ENCODE peak calls at places on chromosome 17, in four cellular contexts. R is activated CD4-positive, CD25-positive, alpha-beta regulatory T cell; L is stimulated activated CD4-positive, alpha-beta T cell treated with anti-CD3 and anti-CD28 coated beads, Interleukin-2, amount 100 ng/mL, for 24 hours; F is IMR-90. Q is an unnamed sample.

GRCh38 chr17:45256114-45256966 is 5.6 kb downstream of the SPATA32 start:
- DNase-seq in F (no peak), L (no peak), R (no peak), Q (no peak)

GRCh38 chr17:35086931-35087573 is 23.5 kb upstream of the RFFL start:
- DNase-seq in F (no peak), L (no peak), R (no peak), Q (no peak)

GRCh38 chr17:31740611-31741082 is 118.4 kb downstream of the COPRS start:
- DNase-seq in R (no peak), F (peak), L (no peak), Q (peak)

GRCh38 chr17:1267471-1267947 is 2.7 kb upstream of the BHLHA9 start:
- DNase-seq in F (no peak), L (no peak), R (no peak), Q (no peak)

GRCh38 chr17:4710693-4711634 is 532 bp downstream of the ARRB2 start:
- DNase-seq in F (no peak), L (peak), R (no peak), Q (no peak)

GRCh38 chr17:5260542-5260941 is 21.5 kb upstream of the RABEP1 start:
- DNase-seq in R (no peak), F (no peak), L (no peak), Q (no peak)

GRCh38 chr17:42337442-42337841 is 49.1 kb downstream of the STAT5A start:
- DNase-seq in F (peak), R (no peak), L (peak), Q (no peak)

GRCh38 chr17:73288534-73289302 is 23.1 kb downstream of the CDC42EP4 start:
- DNase-seq in F (no peak), L (no peak), R (no peak), Q (no peak)

GRCh38 chr17:8997994-8998628 is 23.2 kb upstream of the NTN1 start:
- DNase-seq in R (peak), F (peak), L (peak), Q (no peak)

GRCh38 chr17:7186241-7186640 is 7.1 kb upstream of the ASGR1 start:
- DNase-seq in F (no peak), R (no peak), L (no peak), Q (no peak)

GRCh38 chr17:33389506-33390141 is 96.5 kb upstream of the ASIC2 start:
- DNase-seq in R (no peak), F (no peak), L (no peak), Q (no peak)

GRCh38 chr17:39579318-39580081 is 28.2 kb downstream of the NEUROD2 start:
- DNase-seq in F (no peak), L (no peak), R (no peak), Q (no peak)

GRCh38 chr17:42783062-42783777 is 2.8 kb downstream of the WNK4 start:
- DNase-seq in F (peak), L (no peak), R (no peak), Q (no peak)

GRCh38 chr17:13114601-13115024 is 96.8 kb upstream of the ELAC2 start:
- DNase-seq in F (peak), L (peak), R (no peak), Q (peak)

GRCh38 chr17:67566656-67567055 is 151.1 kb upstream of the NOL11 start:
- DNase-seq in R (no peak), F (no peak), L (no peak), Q (no peak)

GRCh38 chr17:21354796-21355385 is 21.3 kb upstream of the KCNJ12 start:
- DNase-seq in F (no peak), L (no peak), R (no peak), Q (no peak)

GRCh38 chr17:80984749-80985148 is 6.9 kb upstream of the CHMP6 start:
- DNase-seq in F (peak), R (no peak), L (no peak), Q (peak)

GRCh38 chr17:67096609-67097008 is 52.3 kb downstream of the CACNG1 start:
- DNase-seq in L (no peak), F (no peak), R (no peak), Q (no peak)

GRCh38 chr17:82696916-82697807 is 1.3 kb downstream of the RAB40B start:
- DNase-seq in R (no peak), L (peak), F (no peak), Q (no peak)

GRCh38 chr17:2406903-2407790 is 6.3 kb upstream of the MNT start:
- DNase-seq in L (no peak), R (no peak), F (peak), Q (peak)

GRCh38 chr17:32161029-32161428 is 18.7 kb downstream of the RHOT1 start:
- DNase-seq in R (no peak), F (no peak), L (no peak), Q (no peak)

GRCh38 chr17:16351831-16352230 is 1.4 kb downstream of the CENPV start:
- DNase-seq in F (peak), R (no peak), L (no peak), Q (no peak)

GRCh38 chr17:33523577-33523981 is 230.5 kb upstream of the ASIC2 start:
- DNase-seq in R (no peak), F (no peak), L (no peak), Q (no peak)

GRCh38 chr17:49053171-49053829 is 56.1 kb downstream of the IGF2BP1 start:
- DNase-seq in L (no peak), R (no peak), F (no peak), Q (no peak)

GRCh38 chr17:40623419-40624217 is 24.0 kb downstream of the SMARCE1 start:
- DNase-seq in R (no peak), F (no peak), L (no peak), Q (no peak)

GRCh38 chr17:30290696-30291570 is 811 bp downstream of the BLMH start:
- DNase-seq in L (peak), R (no peak), F (peak), Q (peak)

GRCh38 chr17:72609501-72609900 is 483.0 kb downstream of the SLC39A11 start:
- DNase-seq in R (no peak), L (no peak), F (peak), Q (no peak)